ENCODE peak calls at places on chromosomes 3 and 15, in seven cellular contexts. F is left lung; Z is tibial nerve; X is AG04450; A is fibroblast of lung; G is testis; R is naive thymus-derived CD4-positive, alpha-beta T cell. S is an unnamed sample.

GRCh38 chr3:43001094-43001553 is 22.0 kb downstream of the GASK1A start:
- DNase-seq in F (peak; percentile 70), Z (peak; percentile 93), X (peak; percentile 87), A (peak; percentile 88), G (peak; percentile 87), R (no peak), S (no peak)

GRCh38 chr3:122858373-122858772 is 63.5 kb downstream of the SLC49A4 start:
- DNase-seq in F (no peak), Z (no peak), X (no peak), A (peak; percentile 19), G (no peak), R (no peak), S (peak; percentile 17)

GRCh38 chr3:58656631-58657030 is 9.9 kb downstream of the FAM3D start:
- DNase-seq in F (no peak), Z (no peak), X (no peak), A (no peak), G (no peak), R (no peak), S (no peak)

GRCh38 chr3:101725192-101725889 is 927 bp downstream of the CEP97 start:
- DNase-seq in F (no peak), Z (peak; percentile 24), X (no peak), A (peak; percentile 36), G (peak; percentile 65), R (no peak), S (no peak)

GRCh38 chr15:72227192-72227586 is 3.8 kb downstream of the PKM start:
- DNase-seq in F (no peak), Z (no peak), X (no peak), A (peak; percentile 94), G (no peak), R (no peak), S (no peak)

GRCh38 chr3:45097296-45097883 is 48.8 kb downstream of the CDCP1 start:
- DNase-seq in F (no peak), Z (no peak), X (no peak), A (no peak), G (no peak), R (no peak), S (no peak)

GRCh38 chr3:175741951-175742350 is 882.8 kb downstream of the NAALADL2 start:
- DNase-seq in F (no peak), Z (no peak), X (peak; percentile 3), A (peak; percentile 60), G (no peak), R (no peak), S (no peak)

GRCh38 chr15:59292393-59292792 is 80.3 kb downstream of the MYO1E start:
- DNase-seq in F (no peak), Z (no peak), X (no peak), A (peak; percentile 78), G (no peak), R (no peak), S (no peak)

GRCh38 chr3:60650171-60650570 is 601.1 kb downstream of the FHIT start:
- DNase-seq in F (no peak), Z (no peak), X (no peak), A (peak; percentile 76), G (no peak), R (no peak), S (no peak)

GRCh38 chr3:107412376-107412775 is 35.1 kb downstream of the CCDC54 start:
- DNase-seq in F (no peak), Z (no peak), X (no peak), A (peak; percentile 46), G (no peak), R (no peak), S (no peak)

GRCh38 chr3:143507735-143508580 is 340.3 kb downstream of the SLC9A9 start:
- DNase-seq in F (no peak), Z (no peak), X (peak; percentile 11), A (peak; percentile 86), G (no peak), R (no peak), S (no peak)

GRCh38 chr3:129525341-129525968 is 3.0 kb upstream of the RHO start:
- DNase-seq in F (no peak), Z (no peak), X (peak; percentile 10), A (peak; percentile 52), G (no peak), R (no peak), S (no peak)

GRCh38 chr3:22685598-22685997 is 517.5 kb upstream of the UBE2E2 start:
- DNase-seq in F (no peak), Z (no peak), X (no peak), A (no peak), G (no peak), R (no peak), S (no peak)

GRCh38 chr3:5568451-5568850 is 380.9 kb downstream of the EDEM1 start:
- DNase-seq in F (no peak), Z (no peak), X (no peak), A (no peak), G (no peak), R (no peak), S (peak; percentile 0)

GRCh38 chr3:24562874-24563273 is 68.2 kb upstream of the THRB start:
- DNase-seq in F (no peak), Z (no peak), X (no peak), A (peak; percentile 1), G (no peak), R (no peak), S (no peak)

GRCh38 chr15:63880744-63881143 is 47.0 kb upstream of the HERC1 start:
- DNase-seq in F (no peak), Z (no peak), X (no peak), A (no peak), G (no peak), R (no peak), S (no peak)

DNA sequence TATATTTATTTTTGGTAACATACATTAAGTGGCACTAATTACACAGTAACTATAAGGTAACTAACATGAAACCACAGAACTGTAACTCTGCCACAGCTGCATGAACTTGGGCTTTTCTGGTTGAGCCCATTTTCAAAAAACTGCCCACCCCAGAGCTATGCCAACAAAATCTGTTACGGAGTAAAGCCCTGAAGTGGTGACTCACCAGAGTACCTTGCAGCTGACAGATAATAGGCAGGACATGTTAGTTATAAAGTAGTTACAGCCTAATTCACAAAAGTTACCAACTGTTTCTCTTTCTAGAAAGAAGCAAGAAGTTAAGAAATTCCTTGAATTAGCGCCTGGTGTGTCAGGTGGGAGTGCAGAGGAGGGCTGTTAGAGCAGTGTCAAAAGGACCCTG is 1.5 kb upstream of the GPX1 start:
- DNase-seq in F (no peak), Z (no peak), X (no peak), A (peak; percentile 64), G (no peak), R (no peak), S (no peak)
- H3K4me3 ChIP-seq in F (no peak overlapping the region), Z (no peak overlapping the region), X (no peak overlapping the region), A (no peak overlapping the region), G (no peak overlapping the region), R (no peak overlapping the region), S (no peak overlapping the region)

DNA sequence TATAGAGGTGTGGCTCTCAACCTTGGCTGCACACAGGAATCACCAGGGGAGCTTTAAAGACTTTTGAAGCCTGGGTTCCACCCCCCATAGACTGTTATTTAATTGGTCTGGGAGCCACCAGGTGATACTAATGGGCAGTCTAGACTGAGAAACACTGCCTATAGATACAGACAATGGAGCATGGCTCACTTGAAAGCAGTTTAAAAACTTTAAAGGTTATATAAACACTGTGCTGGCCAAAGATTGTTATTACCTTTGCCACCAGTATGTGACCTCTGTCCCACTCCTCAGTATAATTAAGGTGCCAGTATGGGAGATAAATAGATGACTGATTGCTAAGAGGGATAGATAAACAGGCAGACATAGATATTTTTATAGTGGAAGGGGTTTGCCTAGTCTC is 3.8 kb downstream of the GOLIM4 start:
- DNase-seq in F (no peak), Z (no peak), X (no peak), A (no peak), G (no peak), R (no peak), S (no peak)
- H3K4me3 ChIP-seq in F (no peak overlapping the region), Z (no peak overlapping the region), X (no peak overlapping the region), A (no peak overlapping the region), G (no peak overlapping the region), R (no peak overlapping the region), S (no peak overlapping the region)

GRCh38 chr15:40369971-40370370 is 12.0 kb downstream of the DISP2 start:
- DNase-seq in F (no peak), Z (no peak), X (no peak), A (no peak), G (no peak), R (no peak), S (no peak)
- H3K4me3 ChIP-seq in F (no peak overlapping the region), Z (no peak overlapping the region), X (no peak overlapping the region), A (no peak overlapping the region), G (no peak overlapping the region), R (no peak overlapping the region), S (no peak overlapping the region)

DNA sequence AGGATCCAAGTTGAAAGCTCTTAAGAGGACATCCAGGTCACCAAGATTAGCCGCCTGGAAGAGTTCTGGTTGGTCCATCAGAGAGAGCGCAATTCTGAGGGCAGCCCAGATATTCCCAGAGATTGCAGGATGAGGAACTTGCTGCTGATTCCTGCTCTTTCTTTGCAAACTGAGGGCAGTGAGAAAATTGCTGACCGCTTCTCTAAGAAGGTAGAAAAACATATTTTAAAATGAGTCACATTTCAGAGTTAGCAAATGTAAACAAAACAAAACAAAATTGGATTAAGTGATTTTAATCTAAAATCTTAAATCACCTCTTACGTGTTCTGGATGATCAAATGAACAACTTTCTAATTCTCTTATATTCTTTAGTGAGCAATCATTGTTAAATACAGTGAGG is 149.0 kb downstream of the USP13 start:
- DNase-seq in F (no peak), Z (no peak), X (no peak), A (no peak), G (no peak), R (no peak), S (no peak)
- H3K4me3 ChIP-seq in F (no peak overlapping the region), Z (no peak overlapping the region), X (no peak overlapping the region), A (no peak overlapping the region), G (no peak overlapping the region), R (no peak overlapping the region), S (no peak overlapping the region)

DNA sequence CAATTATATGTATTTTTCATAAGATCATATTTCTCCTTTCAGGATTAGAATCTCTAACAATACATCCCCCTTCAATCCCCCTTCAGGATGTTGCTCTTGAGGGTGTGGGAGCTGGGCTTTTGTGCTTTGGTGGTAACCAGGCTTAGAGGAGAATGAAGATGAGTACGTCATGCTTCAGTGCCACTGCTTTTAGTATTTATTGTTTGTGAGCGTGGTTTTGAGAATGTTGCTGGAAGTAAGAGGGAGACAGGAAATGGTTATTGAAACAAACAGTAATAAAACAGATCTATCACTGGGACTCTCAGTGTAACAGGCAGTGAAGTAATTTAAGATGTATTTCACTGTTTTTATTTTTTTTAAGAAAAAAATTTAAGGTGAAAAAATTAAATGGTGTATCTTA is 35.3 kb downstream of the GBE1 start:
- DNase-seq in F (no peak), Z (no peak), X (no peak), A (peak; percentile 46), G (no peak), R (no peak), S (no peak)
- H3K4me3 ChIP-seq in F (no peak overlapping the region), Z (no peak overlapping the region), X (no peak overlapping the region), A (no peak overlapping the region), G (no peak overlapping the region), R (no peak overlapping the region), S (no peak overlapping the region)

S was measured in Panc1.